ENCODE peak calls at places on chromosomes 1 and 21, in five cellular contexts. One of them, this sample, is unnamed.

GRCh38 chr1:204859885-204860284 is 10.8 kb upstream of the NFASC start:
- DNase-seq in neural crest cell: no peak
- DNase-seq in brain microvascular endothelial cell: no peak
- DNase-seq in ACHN: no peak
- DNase-seq in RKO: no peak
- DNase-seq in this sample: peak

GRCh38 chr1:239914827-239915231 is 176.9 kb upstream of the FMN2 start:
- DNase-seq in RKO: no peak
- DNase-seq in neural crest cell: no peak
- DNase-seq in ACHN: peak
- DNase-seq in brain microvascular endothelial cell: peak
- DNase-seq in this sample: no peak

GRCh38 chr1:232186936-232187335 is 443.0 kb downstream of the SIPA1L2 start:
- DNase-seq in brain microvascular endothelial cell: no peak
- DNase-seq in RKO: no peak
- DNase-seq in ACHN: no peak
- DNase-seq in neural crest cell: no peak
- DNase-seq in this sample: no peak

GRCh38 chr1:117077267-117077666 is 17.1 kb downstream of the TTF2 start:
- DNase-seq in ACHN: peak
- DNase-seq in brain microvascular endothelial cell: peak
- DNase-seq in neural crest cell: no peak
- DNase-seq in RKO: peak
- DNase-seq in this sample: no peak

GRCh38 chr21:29501451-29501850 is 202.7 kb downstream of the BACH1 start:
- DNase-seq in RKO: no peak
- DNase-seq in brain microvascular endothelial cell: peak
- DNase-seq in ACHN: no peak
- DNase-seq in neural crest cell: no peak
- DNase-seq in this sample: no peak

GRCh38 chr1:209674957-209675566 is at the start of gene G0S2:
- DNase-seq in brain microvascular endothelial cell: no peak
- DNase-seq in neural crest cell: peak
- DNase-seq in ACHN: peak
- DNase-seq in RKO: peak
- DNase-seq in this sample: peak

GRCh38 chr1:7813677-7814373 is 29.7 kb downstream of the PER3 start:
- DNase-seq in neural crest cell: no peak
- DNase-seq in RKO: no peak
- DNase-seq in brain microvascular endothelial cell: no peak
- DNase-seq in ACHN: no peak
- DNase-seq in this sample: no peak

GRCh38 chr1:20733361-20733975 is 965 bp upstream of the SH2D5 start:
- DNase-seq in RKO: no peak
- DNase-seq in ACHN: peak
- DNase-seq in neural crest cell: no peak
- DNase-seq in brain microvascular endothelial cell: no peak
- DNase-seq in this sample: no peak

GRCh38 chr1:9078035-9078948 is 8.9 kb upstream of the SLC2A5 start:
- DNase-seq in ACHN: no peak
- DNase-seq in brain microvascular endothelial cell: peak
- DNase-seq in RKO: peak
- DNase-seq in neural crest cell: no peak
- DNase-seq in this sample: no peak

GRCh38 chr1:150281758-150282557 is at the start of gene CIART:
- DNase-seq in ACHN: peak
- DNase-seq in RKO: peak
- DNase-seq in neural crest cell: no peak
- DNase-seq in brain microvascular endothelial cell: peak
- DNase-seq in this sample: no peak

GRCh38 chr1:38608202-38608864 is 251.2 kb downstream of the RRAGC start:
- DNase-seq in brain microvascular endothelial cell: no peak
- DNase-seq in neural crest cell: peak
- DNase-seq in RKO: no peak
- DNase-seq in ACHN: peak
- DNase-seq in this sample: peak

GRCh38 chr1:235079443-235079967 is 49.1 kb downstream of the TOMM20 start:
- DNase-seq in RKO: peak
- DNase-seq in neural crest cell: no peak
- DNase-seq in brain microvascular endothelial cell: no peak
- DNase-seq in ACHN: peak
- DNase-seq in this sample: peak

GRCh38 chr1:21752186-21752585 is 30.8 kb downstream of the USP48 start:
- DNase-seq in neural crest cell: no peak
- DNase-seq in RKO: no peak
- DNase-seq in brain microvascular endothelial cell: no peak
- DNase-seq in ACHN: peak
- DNase-seq in this sample: no peak

GRCh38 chr1:94276900-94277581 is 39.7 kb upstream of the ARHGAP29 start:
- DNase-seq in RKO: no peak
- DNase-seq in neural crest cell: no peak
- DNase-seq in ACHN: no peak
- DNase-seq in brain microvascular endothelial cell: no peak
- DNase-seq in this sample: no peak

GRCh38 chr1:193569096-193569495 is 382.7 kb upstream of the B3GALT2 start:
- DNase-seq in RKO: no peak
- DNase-seq in brain microvascular endothelial cell: no peak
- DNase-seq in ACHN: no peak
- DNase-seq in neural crest cell: no peak
- DNase-seq in this sample: no peak